ENCODE peak calls at places on chromosomes 3 and 15, in five cellular contexts. B is astrocyte of the spinal cord, L is NCI-H1105 treated with DMSO at 0.1 percent for 48 hours, C is neural progenitor cell, M is spleen. G is an unnamed sample.
A peak's percentile ranks its signal among the peaks of the same experiment; 100 is the strongest.

GRCh38 chr3:112412494-112412893 is 79.5 kb downstream of the CD200 start:
- DNase-seq in B (no peak), L (no peak), C (no peak), M (no peak), G (no peak)

GRCh38 chr3:12303532-12303931 is 14.7 kb downstream of the PPARG start:
- DNase-seq in B (peak; percentile 86), L (no peak), C (no peak), M (no peak), G (no peak)

GRCh38 chr3:178558637-178559036 is 22.4 kb downstream of the KCNMB2 start:
- DNase-seq in B (no peak), L (peak; percentile 91), C (peak; percentile 15), M (no peak), G (no peak)

GRCh38 chr3:139388961-139389551 is 391 bp downstream of the COPB2 start:
- DNase-seq in B (no peak), L (peak; percentile 37), C (peak; percentile 4), M (no peak), G (no peak)

GRCh38 chr15:23574742-23575141 is 9.3 kb downstream of the MKRN3 start:
- DNase-seq in B (no peak), L (no peak), C (no peak), M (no peak), G (no peak)

GRCh38 chr15:79003301-79003700 is 58.5 kb upstream of the CTSH start:
- DNase-seq in B (no peak), L (no peak), C (no peak), M (no peak), G (no peak)

GRCh38 chr3:115804722-115805121 is 181.4 kb downstream of the GAP43 start:
- DNase-seq in B (peak; percentile 91), L (no peak), C (no peak), M (no peak), G (no peak)

GRCh38 chr15:99105516-99106341 is 849 bp downstream of the SYNM start:
- DNase-seq in B (peak; percentile 65), L (no peak), C (peak; percentile 89), M (peak; percentile 82), G (peak; percentile 40)

GRCh38 chr3:17179381-17180205 is 294.8 kb downstream of the PLCL2 start:
- DNase-seq in B (peak; percentile 39), L (peak; percentile 31), C (no peak), M (no peak), G (peak; percentile 61)

GRCh38 chr3:111904376-111905241 is 45.5 kb downstream of the PHLDB2 start:
- DNase-seq in B (peak; percentile 87), L (no peak), C (no peak), M (no peak), G (no peak)